ENCODE peak calls at places on chromosome 22, in six cellular contexts. N, Z, L, M, D and H are unnamed samples.

GRCh38 chr22:29251981-29252978 is 15.5 kb downstream of the RHBDD3 start:
- DNase-seq in L (no peak), N (no peak), Z (no peak), D (no peak), M (no peak), H (no peak)

GRCh38 chr22:38107692-38108515 is 2.6 kb downstream of the BAIAP2L2 start:
- DNase-seq in Z (peak; percentile 52), D (no peak), N (no peak), M (no peak), L (no peak), H (no peak)

GRCh38 chr22:30046716-30047363 is 33.4 kb upstream of the HORMAD2 start:
- DNase-seq in L (no peak), N (no peak), D (no peak), Z (no peak), M (no peak), H (no peak)

GRCh38 chr22:36758792-36759271 is 17.1 kb downstream of the IFT27 start:
- DNase-seq in Z (no peak), N (no peak), M (no peak), D (no peak), L (no peak), H (no peak)

GRCh38 chr22:26023104-26023775 is 146.0 kb upstream of the SEZ6L start:
- DNase-seq in M (no peak), Z (no peak), D (no peak), N (no peak), L (no peak), H (no peak)

GRCh38 chr22:20989323-20990138 is 7.4 kb downstream of the LZTR1 start:
- DNase-seq in M (no peak), L (no peak), Z (no peak), N (peak; percentile 28), D (peak; percentile 33), H (no peak)

GRCh38 chr22:17234144-17234623 is 14.9 kb upstream of the ADA2 start:
- DNase-seq in M (no peak), Z (peak; percentile 45), L (no peak), D (no peak), N (peak; percentile 49), H (no peak)

GRCh38 chr22:31346733-31347250 is 646 bp upstream of the PATZ1 start:
- DNase-seq in Z (peak; percentile 50), L (peak; percentile 62), D (peak; percentile 33), M (peak; percentile 86), N (peak; percentile 69), H (peak; percentile 85)

GRCh38 chr22:37533995-37534394 is 14.8 kb upstream of the CARD10 start:
- DNase-seq in M (no peak), Z (no peak), L (peak; percentile 74), D (peak; percentile 88), N (peak; percentile 88), H (no peak)

GRCh38 chr22:39197578-39197977 is 45.1 kb upstream of the CBX7 start:
- DNase-seq in L (no peak), N (no peak), M (no peak), Z (no peak), D (no peak), H (no peak)

GRCh38 chr22:48500481-48501230 is 1327.0 kb downstream of the BRD1 start:
- DNase-seq in N (no peak), Z (no peak), L (no peak), D (no peak), M (no peak), H (no peak)

GRCh38 chr22:30044369-30044768 is 35.9 kb upstream of the HORMAD2 start:
- DNase-seq in D (peak; percentile 93), N (peak; percentile 78), Z (no peak), M (no peak), L (peak; percentile 71), H (no peak)

GRCh38 chr22:30405731-30406130 is 8.9 kb downstream of the SEC14L2 start:
- DNase-seq in N (no peak), M (no peak), D (no peak), L (no peak), Z (no peak), H (no peak)

GRCh38 chr22:33049125-33049729 is 9.0 kb downstream of the SYN3 start:
- DNase-seq in M (no peak), Z (peak; percentile 69), N (peak; percentile 87), L (peak; percentile 44), D (peak; percentile 67), H (peak; percentile 75)

GRCh38 chr22:24437091-24437490 is 9.7 kb downstream of the ADORA2A start:
- DNase-seq in M (no peak), L (no peak), D (no peak), Z (no peak), N (no peak), H (no peak)

GRCh38 chr22:19810381-19811141 is 44.1 kb downstream of the GNB1L start:
- DNase-seq in L (no peak), D (peak; percentile 81), N (peak; percentile 70), M (no peak), Z (no peak), H (no peak)
- TF ChIP-seq CTCF in L (no peak), D (peak; percentile 26), N (no peak), M (no peak), Z (no peak), H (no peak)

DNA sequence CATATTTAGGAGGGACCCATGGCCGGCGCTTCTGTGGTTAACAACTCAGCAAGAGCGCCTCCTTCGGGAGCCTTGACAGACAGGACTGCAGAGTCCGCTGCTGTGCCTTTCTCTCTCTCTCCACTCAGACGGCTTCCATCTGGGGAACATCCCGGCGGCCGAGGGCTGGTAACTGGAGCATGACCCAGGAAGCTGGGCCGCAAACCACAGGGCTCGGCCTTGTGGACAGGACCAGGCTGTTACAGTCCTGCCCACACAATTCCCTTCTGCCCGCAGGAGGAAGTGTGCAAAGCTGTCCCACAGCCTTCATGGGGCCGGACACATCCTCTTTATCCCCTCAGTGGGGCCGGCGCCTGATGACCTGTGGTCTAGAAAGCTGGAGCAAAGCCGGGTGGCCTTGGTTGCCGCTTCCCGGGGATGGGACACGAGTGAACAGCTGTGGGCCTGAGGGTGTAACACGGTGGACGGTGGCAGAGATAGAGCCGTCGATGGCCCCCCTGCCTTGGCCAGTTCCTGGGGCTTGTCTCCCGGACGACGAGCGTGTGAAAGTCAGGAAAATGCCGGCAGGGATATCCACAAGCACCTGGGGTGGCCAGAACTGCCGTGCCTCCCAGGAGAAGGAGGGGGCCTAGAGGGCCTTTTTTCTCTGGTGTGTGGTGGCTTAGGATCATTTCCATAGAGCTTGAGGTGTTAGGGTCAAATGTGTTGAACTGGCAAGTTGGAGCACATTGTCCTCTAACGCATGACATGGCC is 50.1 kb downstream of the FBLN1 start:
- DNase-seq in N (peak; percentile 98), L (no peak), M (no peak), Z (no peak), D (peak; percentile 96), H (no peak)
- TF ChIP-seq CTCF in N (peak; percentile 65), L (no peak), M (no peak), Z (no peak), D (peak; percentile 68), H (no peak)

GRCh38 chr22:43050995-43051394 is 36.0 kb upstream of the PACSIN2 start:
- DNase-seq in Z (peak; percentile 46), D (no peak), L (no peak), M (no peak), N (no peak), H (no peak)

GRCh38 chr22:43047605-43048004 is 32.7 kb upstream of the PACSIN2 start:
- DNase-seq in M (no peak), D (no peak), Z (no peak), L (no peak), N (no peak), H (no peak)

GRCh38 chr22:43057641-43058040 is 31.6 kb downstream of the TTLL1 start:
- DNase-seq in Z (no peak), N (no peak), D (no peak), L (no peak), M (no peak), H (no peak)

GRCh38 chr22:43053176-43053575 is 36.0 kb downstream of the TTLL1 start:
- DNase-seq in D (no peak), Z (no peak), M (no peak), N (no peak), L (peak; percentile 16), H (no peak)
- TF ChIP-seq CTCF in D (peak; percentile 24), Z (no peak), M (peak; percentile 25), N (peak; percentile 17), L (peak; percentile 49), H (no peak)

GRCh38 chr22:50683994-50684371 is 11.4 kb downstream of the SHANK3 start:
- DNase-seq in N (no peak), M (no peak), D (no peak), L (no peak), Z (no peak), H (no peak)

GRCh38 chr22:50684986-50685385 is 12.4 kb downstream of the SHANK3 start:
- DNase-seq in L (no peak), N (no peak), M (no peak), D (peak; percentile 39), Z (no peak), H (no peak)

GRCh38 chr22:50683086-50683993 is 10.7 kb downstream of the SHANK3 start:
- DNase-seq in L (no peak), M (no peak), D (no peak), Z (no peak), N (no peak), H (no peak)

GRCh38 chr22:50686794-50687193 is 14.2 kb downstream of the SHANK3 start:
- DNase-seq in N (no peak), M (no peak), L (no peak), D (no peak), Z (no peak), H (no peak)

DNA sequence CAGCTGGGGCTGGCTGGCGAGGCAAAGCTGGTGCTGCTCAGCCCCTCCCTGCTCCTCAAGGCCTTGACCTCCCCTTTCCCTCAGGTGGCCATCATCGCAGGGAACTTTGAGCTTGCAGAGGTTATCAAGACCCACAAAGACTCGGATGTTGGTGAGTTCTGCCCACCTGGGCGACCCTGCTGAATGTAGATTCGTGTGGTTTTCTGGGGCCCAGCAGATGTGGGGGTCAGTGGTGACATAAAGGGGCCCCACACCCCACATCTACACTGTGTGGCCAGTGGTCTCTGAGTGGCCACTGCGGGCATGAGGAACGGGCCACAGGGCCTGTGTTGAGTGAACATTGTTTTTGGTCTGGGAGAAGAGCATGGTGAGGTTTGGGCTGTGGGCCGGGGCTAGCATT is 11.9 kb downstream of the SHANK3 start:
- DNase-seq in N (no peak), Z (no peak), L (no peak), M (no peak), D (no peak), H (no peak)
- TF ChIP-seq CTCF in N (no peak), Z (no peak), L (no peak), M (no peak), D (no peak), H (no peak)

DNA sequence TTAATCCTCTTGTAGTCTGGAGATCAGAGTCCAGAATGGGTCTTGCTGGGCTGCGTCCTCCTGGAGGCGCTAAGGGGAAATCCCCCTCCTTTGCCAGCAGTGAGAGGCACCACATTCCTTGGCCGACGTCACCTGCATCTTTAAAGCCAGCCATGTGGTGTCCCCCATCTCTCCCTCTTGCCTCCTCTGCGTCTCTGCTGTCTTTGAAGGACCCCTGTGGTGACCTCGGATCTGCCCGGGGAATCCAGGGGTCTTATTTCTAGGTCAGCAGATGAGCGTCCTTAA is 27.2 kb upstream of the PARVB start:
- DNase-seq in D (no peak), L (no peak), Z (no peak), N (no peak), M (no peak), H (no peak)
- TF ChIP-seq CTCF in D (no peak), L (no peak), Z (no peak), N (no peak), M (no peak), H (no peak)